ENCODE peak calls at places on chromosomes 11 and 22, in eight cellular contexts. One of them, this sample, is unnamed.

GRCh38 chr11:10544491-10545470 is 3.8 kb upstream of the RNF141 start:
- DNase-seq in T-cell: no peak
- DNase-seq in HL-60: peak
- DNase-seq in heart left ventricle: no peak
- DNase-seq in H9: no peak
- DNase-seq in effector memory CD8-positive, alpha-beta T cell: no peak
- DNase-seq in Panc1: no peak
- DNase-seq in fibroblast of lung: no peak
- DNase-seq in this sample: no peak

GRCh38 chr22:19846620-19847344 is 7.9 kb downstream of the GNB1L start:
- DNase-seq in T-cell: no peak
- DNase-seq in HL-60: no peak
- DNase-seq in heart left ventricle: no peak
- DNase-seq in H9: no peak
- DNase-seq in effector memory CD8-positive, alpha-beta T cell: no peak
- DNase-seq in Panc1: no peak
- DNase-seq in fibroblast of lung: no peak
- DNase-seq in this sample: no peak

GRCh38 chr11:34266987-34267386 is 90.8 kb downstream of the ABTB2 start:
- DNase-seq in T-cell: no peak
- DNase-seq in HL-60: no peak
- DNase-seq in heart left ventricle: peak
- DNase-seq in H9: no peak
- DNase-seq in effector memory CD8-positive, alpha-beta T cell: no peak
- DNase-seq in Panc1: no peak
- DNase-seq in fibroblast of lung: no peak
- DNase-seq in this sample: no peak

GRCh38 chr11:35352107-35352888 is 67.1 kb downstream of the SLC1A2 start:
- DNase-seq in T-cell: no peak
- DNase-seq in HL-60: no peak
- DNase-seq in heart left ventricle: no peak
- DNase-seq in H9: no peak
- DNase-seq in effector memory CD8-positive, alpha-beta T cell: no peak
- DNase-seq in Panc1: no peak
- DNase-seq in fibroblast of lung: peak
- DNase-seq in this sample: no peak

GRCh38 chr11:63745304-63746170 is 23.0 kb downstream of the ZFTA start:
- DNase-seq in T-cell: no peak
- DNase-seq in HL-60: no peak
- DNase-seq in heart left ventricle: no peak
- DNase-seq in H9: no peak
- DNase-seq in effector memory CD8-positive, alpha-beta T cell: no peak
- DNase-seq in Panc1: no peak
- DNase-seq in fibroblast of lung: peak
- DNase-seq in this sample: no peak

GRCh38 chr11:89184021-89184420 is 6.3 kb downstream of the TYR start:
- DNase-seq in T-cell: no peak
- DNase-seq in HL-60: no peak
- DNase-seq in heart left ventricle: no peak
- DNase-seq in H9: no peak
- DNase-seq in effector memory CD8-positive, alpha-beta T cell: no peak
- DNase-seq in Panc1: no peak
- DNase-seq in fibroblast of lung: no peak
- DNase-seq in this sample: no peak

GRCh38 chr11:58730507-58731089 is 1.1 kb downstream of the GLYAT start:
- DNase-seq in T-cell: no peak
- DNase-seq in HL-60: no peak
- DNase-seq in heart left ventricle: no peak
- DNase-seq in H9: no peak
- DNase-seq in effector memory CD8-positive, alpha-beta T cell: no peak
- DNase-seq in Panc1: no peak
- DNase-seq in fibroblast of lung: no peak
- DNase-seq in this sample: no peak

GRCh38 chr11:128802358-128802981 is 64.6 kb downstream of the KCNJ1 start:
- DNase-seq in T-cell: no peak
- DNase-seq in HL-60: no peak
- DNase-seq in heart left ventricle: peak
- DNase-seq in H9: peak
- DNase-seq in effector memory CD8-positive, alpha-beta T cell: no peak
- DNase-seq in Panc1: peak
- DNase-seq in fibroblast of lung: peak
- DNase-seq in this sample: no peak

GRCh38 chr11:121829159-121829643 is 286.8 kb downstream of the BLID start:
- DNase-seq in T-cell: no peak
- DNase-seq in HL-60: no peak
- DNase-seq in heart left ventricle: peak
- DNase-seq in H9: no peak
- DNase-seq in effector memory CD8-positive, alpha-beta T cell: no peak
- DNase-seq in Panc1: peak
- DNase-seq in fibroblast of lung: peak
- DNase-seq in this sample: no peak

GRCh38 chr22:19523240-19524169 is 705 bp downstream of the CLDN5 start:
- DNase-seq in T-cell: no peak
- DNase-seq in HL-60: peak
- DNase-seq in heart left ventricle: no peak
- DNase-seq in H9: peak
- DNase-seq in effector memory CD8-positive, alpha-beta T cell: no peak
- DNase-seq in Panc1: no peak
- DNase-seq in fibroblast of lung: peak
- DNase-seq in this sample: no peak

GRCh38 chr11:46248270-46249102 is 29.0 kb upstream of the CREB3L1 start:
- DNase-seq in T-cell: no peak
- DNase-seq in HL-60: no peak
- DNase-seq in heart left ventricle: no peak
- DNase-seq in H9: peak
- DNase-seq in effector memory CD8-positive, alpha-beta T cell: no peak
- DNase-seq in Panc1: no peak
- DNase-seq in fibroblast of lung: peak
- DNase-seq in this sample: peak

GRCh38 chr11:121464352-121464946 is 11.7 kb upstream of the SORL1-AS1 start:
- DNase-seq in T-cell: peak
- DNase-seq in HL-60: no peak
- DNase-seq in heart left ventricle: peak
- DNase-seq in H9: peak
- DNase-seq in effector memory CD8-positive, alpha-beta T cell: peak
- DNase-seq in Panc1: peak
- DNase-seq in fibroblast of lung: peak
- DNase-seq in this sample: no peak

GRCh38 chr11:60951909-60952741 is at the start of gene SLC15A3:
- DNase-seq in T-cell: peak
- DNase-seq in HL-60: peak
- DNase-seq in heart left ventricle: peak
- DNase-seq in H9: peak
- DNase-seq in effector memory CD8-positive, alpha-beta T cell: no peak
- DNase-seq in Panc1: no peak
- DNase-seq in fibroblast of lung: peak
- DNase-seq in this sample: no peak

GRCh38 chr11:79242616-79243015 is 198.2 kb downstream of the TENM4 start:
- DNase-seq in T-cell: no peak
- DNase-seq in HL-60: no peak
- DNase-seq in heart left ventricle: no peak
- DNase-seq in H9: no peak
- DNase-seq in effector memory CD8-positive, alpha-beta T cell: no peak
- DNase-seq in Panc1: no peak
- DNase-seq in fibroblast of lung: peak
- DNase-seq in this sample: no peak

GRCh38 chr11:11589385-11589890 is 32.4 kb downstream of the GALNT18 start:
- DNase-seq in T-cell: no peak
- DNase-seq in HL-60: no peak
- DNase-seq in heart left ventricle: no peak
- DNase-seq in H9: no peak
- DNase-seq in effector memory CD8-positive, alpha-beta T cell: no peak
- DNase-seq in Panc1: no peak
- DNase-seq in fibroblast of lung: no peak
- DNase-seq in this sample: no peak

GRCh38 chr22:37994049-37994448 is 9.7 kb upstream of the SOX10 start:
- DNase-seq in T-cell: no peak
- DNase-seq in HL-60: no peak
- DNase-seq in heart left ventricle: no peak
- DNase-seq in H9: no peak
- DNase-seq in effector memory CD8-positive, alpha-beta T cell: peak
- DNase-seq in Panc1: no peak
- DNase-seq in fibroblast of lung: no peak
- DNase-seq in this sample: no peak

GRCh38 chr11:108606070-108606469 is 12.5 kb upstream of the EXPH5 start:
- DNase-seq in T-cell: no peak
- DNase-seq in HL-60: no peak
- DNase-seq in heart left ventricle: no peak
- DNase-seq in H9: no peak
- DNase-seq in effector memory CD8-positive, alpha-beta T cell: no peak
- DNase-seq in Panc1: no peak
- DNase-seq in fibroblast of lung: no peak
- DNase-seq in this sample: no peak

GRCh38 chr11:200224-201003 is 6.8 kb downstream of the BET1L start:
- DNase-seq in T-cell: no peak
- DNase-seq in HL-60: no peak
- DNase-seq in heart left ventricle: no peak
- DNase-seq in H9: no peak
- DNase-seq in effector memory CD8-positive, alpha-beta T cell: no peak
- DNase-seq in Panc1: no peak
- DNase-seq in fibroblast of lung: no peak
- DNase-seq in this sample: peak

GRCh38 chr11:34534826-34535225 is 21.2 kb upstream of the ELF5 start:
- DNase-seq in T-cell: no peak
- DNase-seq in HL-60: no peak
- DNase-seq in heart left ventricle: no peak
- DNase-seq in H9: no peak
- DNase-seq in effector memory CD8-positive, alpha-beta T cell: no peak
- DNase-seq in Panc1: no peak
- DNase-seq in fibroblast of lung: no peak
- DNase-seq in this sample: no peak

GRCh38 chr11:69912911-69913451 is 93.8 kb upstream of the FGF3 start:
- DNase-seq in T-cell: no peak
- DNase-seq in HL-60: no peak
- DNase-seq in heart left ventricle: peak
- DNase-seq in H9: peak
- DNase-seq in effector memory CD8-positive, alpha-beta T cell: no peak
- DNase-seq in Panc1: no peak
- DNase-seq in fibroblast of lung: peak
- DNase-seq in this sample: no peak

GRCh38 chr11:2762451-2762850 is 62.7 kb upstream of the KCNQ1OT1 start:
- DNase-seq in T-cell: no peak
- DNase-seq in HL-60: no peak
- DNase-seq in heart left ventricle: no peak
- DNase-seq in H9: no peak
- DNase-seq in effector memory CD8-positive, alpha-beta T cell: no peak
- DNase-seq in Panc1: no peak
- DNase-seq in fibroblast of lung: no peak
- DNase-seq in this sample: peak

GRCh38 chr11:116927163-116927772 is 89.8 kb upstream of the APOA1 start:
- DNase-seq in T-cell: peak
- DNase-seq in HL-60: no peak
- DNase-seq in heart left ventricle: no peak
- DNase-seq in H9: no peak
- DNase-seq in effector memory CD8-positive, alpha-beta T cell: peak
- DNase-seq in Panc1: no peak
- DNase-seq in fibroblast of lung: no peak
- DNase-seq in this sample: no peak

GRCh38 chr11:48019230-48019584 is 38.8 kb downstream of the PTPRJ start:
- DNase-seq in T-cell: no peak
- DNase-seq in HL-60: no peak
- DNase-seq in heart left ventricle: no peak
- DNase-seq in H9: no peak
- DNase-seq in effector memory CD8-positive, alpha-beta T cell: no peak
- DNase-seq in Panc1: no peak
- DNase-seq in fibroblast of lung: no peak
- DNase-seq in this sample: no peak

GRCh38 chr11:131906963-131907362 is 536.5 kb downstream of the NTM start:
- DNase-seq in T-cell: no peak
- DNase-seq in HL-60: no peak
- DNase-seq in heart left ventricle: no peak
- DNase-seq in H9: no peak
- DNase-seq in effector memory CD8-positive, alpha-beta T cell: no peak
- DNase-seq in Panc1: no peak
- DNase-seq in fibroblast of lung: no peak
- DNase-seq in this sample: no peak